ENCODE peak calls at places on chromosomes 1 and 21, in seven cellular contexts. L is heart right ventricle, F is glutamatergic neuron, Z is pancreas, E is fibroblast of mammary gland, V is PC-9, J is cardiac fibroblast. H is an unnamed sample.

GRCh38 chr1:27366411-27367159 is at the start of gene MAP3K6:
- DNase-seq in L (peak; percentile 89), F (peak; percentile 73), Z (peak; percentile 89), E (peak; percentile 82), V (peak; percentile 51), J (peak; percentile 88), H (peak; percentile 91)

GRCh38 chr1:154578058-154578418 is 10.5 kb downstream of the CHRNB2 start:
- DNase-seq in L (peak; percentile 24), F (no peak), Z (no peak), E (no peak), V (no peak), J (peak; percentile 30), H (no peak)

GRCh38 chr1:17984510-17985085 is 123.0 kb upstream of the IGSF21 start:
- DNase-seq in L (no peak), F (peak; percentile 50), Z (no peak), E (peak; percentile 33), V (no peak), J (no peak), H (peak; percentile 48)

GRCh38 chr1:24996983-24997893 is 67.2 kb upstream of the RUNX3 start:
- DNase-seq in L (no peak), F (peak; percentile 12), Z (no peak), E (no peak), V (no peak), J (no peak), H (peak; percentile 68)

GRCh38 chr1:223109581-223110026 is 33.4 kb downstream of the TLR5 start:
- DNase-seq in L (no peak), F (no peak), Z (no peak), E (no peak), V (peak; percentile 60), J (peak; percentile 15), H (no peak)

GRCh38 chr1:229940689-229941088 is 126.3 kb upstream of the GALNT2 start:
- DNase-seq in L (no peak), F (no peak), Z (no peak), E (no peak), V (no peak), J (peak; percentile 50), H (no peak)

GRCh38 chr1:59409525-59409924 is 112.6 kb downstream of the FGGY start:
- DNase-seq in L (no peak), F (no peak), Z (no peak), E (no peak), V (no peak), J (no peak), H (no peak)

GRCh38 chr1:31401241-31401640 is 11.8 kb upstream of the SERINC2 start:
- DNase-seq in L (no peak), F (no peak), Z (no peak), E (no peak), V (no peak), J (no peak), H (no peak)

GRCh38 chr1:1324524-1325287 is at the start of the genes CPTP and INTS11:
- DNase-seq in L (peak; percentile 94), F (peak; percentile 98), Z (peak; percentile 99), E (peak; percentile 84), V (peak; percentile 78), J (peak; percentile 93), H (peak; percentile 91)

GRCh38 chr1:115363171-115363570 is 25.1 kb upstream of the NGF start:
- DNase-seq in L (no peak), F (no peak), Z (no peak), E (no peak), V (peak; percentile 17), J (no peak), H (no peak)

GRCh38 chr21:44413566-44414290 is 41.6 kb upstream of the LRRC3 start:
- DNase-seq in L (no peak), F (no peak), Z (peak; percentile 38), E (no peak), V (no peak), J (no peak), H (no peak)

GRCh38 chr1:6523566-6523965 is 30.7 kb downstream of the NOL9 start:
- DNase-seq in L (no peak), F (no peak), Z (no peak), E (peak; percentile 53), V (no peak), J (peak; percentile 58), H (peak; percentile 70)

GRCh38 chr1:56416385-56416972 is 162.9 kb downstream of the PLPP3 start:
- DNase-seq in L (no peak), F (no peak), Z (no peak), E (peak; percentile 30), V (no peak), J (peak; percentile 57), H (no peak)

GRCh38 chr1:145994391-145995120 is 1.8 kb downstream of the TXNIP start:
- DNase-seq in L (no peak), F (no peak), Z (peak; percentile 49), E (peak; percentile 52), V (no peak), J (no peak), H (peak; percentile 44)

GRCh38 chr1:152104854-152105253 is 10.4 kb downstream of the TCHH start:
- DNase-seq in L (no peak), F (no peak), Z (no peak), E (no peak), V (no peak), J (no peak), H (no peak)

GRCh38 chr1:197469620-197470210 is 201.7 kb downstream of the CRB1 start:
- DNase-seq in L (no peak), F (no peak), Z (no peak), E (no peak), V (no peak), J (peak; percentile 51), H (peak; percentile 81)

GRCh38 chr1:9910080-9910424 is at the start of gene CTNNBIP1:
- DNase-seq in L (no peak), F (no peak), Z (no peak), E (no peak), V (no peak), J (no peak), H (no peak)

GRCh38 chr21:37868896-37869295 is 47.4 kb downstream of the KCNJ6 start:
- DNase-seq in L (no peak), F (no peak), Z (no peak), E (peak; percentile 59), V (no peak), J (no peak), H (no peak)

GRCh38 chr21:45471229-45472052 is 66.5 kb downstream of the COL18A1 start:
- DNase-seq in L (peak; percentile 81), F (no peak), Z (no peak), E (peak; percentile 94), V (peak; percentile 87), J (peak; percentile 93), H (no peak)

DNA sequence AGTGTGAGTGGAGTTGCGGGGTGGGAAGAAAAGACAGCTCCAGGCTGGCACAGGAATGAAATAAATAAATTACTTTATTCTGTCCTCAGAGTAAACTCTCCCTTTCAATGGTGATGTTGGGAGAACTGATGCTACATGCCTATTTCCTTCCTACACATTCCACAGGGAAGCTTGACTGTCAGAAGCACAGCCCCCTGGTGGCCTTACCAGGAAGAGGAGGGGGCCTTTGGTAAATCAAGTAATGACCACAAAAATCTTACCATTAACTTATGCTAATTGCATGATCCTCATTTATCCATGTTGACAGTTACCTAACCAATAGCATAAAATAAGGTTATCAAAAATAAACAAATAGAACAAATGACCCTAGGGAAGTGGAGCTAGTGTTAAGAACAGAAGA is 605.0 kb upstream of the PKN2 start:
- DNase-seq in L (no peak), F (peak; percentile 59), Z (no peak), E (peak; percentile 10), V (no peak), J (peak; percentile 11), H (peak; percentile 6)
- TF ChIP-seq CTCF in L (no peak), F (peak; percentile 81), Z (no peak), E (peak; percentile 36), V (peak; percentile 46), J (peak; percentile 40), H (peak; percentile 38)

GRCh38 chr1:52691856-52692255 is 6.3 kb downstream of the COA7 start:
- DNase-seq in L (no peak), F (no peak), Z (no peak), E (no peak), V (no peak), J (no peak), H (no peak)

GRCh38 chr1:52683367-52683940 is 14.7 kb downstream of the COA7 start:
- DNase-seq in L (no peak), F (no peak), Z (no peak), E (no peak), V (no peak), J (no peak), H (no peak)

GRCh38 chr1:52692697-52693096 is 5.5 kb downstream of the COA7 start:
- DNase-seq in L (no peak), F (no peak), Z (no peak), E (no peak), V (no peak), J (no peak), H (no peak)

GRCh38 chr1:52684545-52684944 is 13.6 kb downstream of the COA7 start:
- DNase-seq in L (no peak), F (no peak), Z (no peak), E (no peak), V (no peak), J (no peak), H (no peak)

GRCh38 chr1:52686830-52687229 is 11.3 kb downstream of the COA7 start:
- DNase-seq in L (no peak), F (no peak), Z (no peak), E (no peak), V (no peak), J (no peak), H (no peak)
- TF ChIP-seq CTCF in L (no peak), F (no peak), Z (no peak), E (no peak), V (no peak), J (no peak), H (no peak)

GRCh38 chr1:109931189-109931672 is 20.6 kb downstream of the CSF1 start:
- DNase-seq in L (peak; percentile 91), F (peak; percentile 88), Z (peak; percentile 88), E (peak; percentile 82), V (peak; percentile 93), J (peak; percentile 90), H (peak; percentile 31)
- TF ChIP-seq CTCF in L (no peak), F (no peak), Z (no peak), E (no peak), V (no peak), J (no peak), H (no peak)

GRCh38 chr21:36629061-36629460 is 69.9 kb upstream of the SIM2 start:
- DNase-seq in L (no peak), F (no peak), Z (no peak), E (peak; percentile 62), V (no peak), J (no peak), H (no peak)

GRCh38 chr21:36628096-36628495 is 70.8 kb upstream of the SIM2 start:
- DNase-seq in L (no peak), F (no peak), Z (no peak), E (no peak), V (no peak), J (no peak), H (no peak)

GRCh38 chr21:36627242-36627641 is 71.7 kb upstream of the SIM2 start:
- DNase-seq in L (no peak), F (no peak), Z (no peak), E (peak; percentile 88), V (peak; percentile 78), J (no peak), H (no peak)

GRCh38 chr21:36626791-36627190 is 72.1 kb upstream of the SIM2 start:
- DNase-seq in L (no peak), F (no peak), Z (no peak), E (no peak), V (no peak), J (no peak), H (no peak)

GRCh38 chr21:36630485-36631206 is 68.3 kb upstream of the SIM2 start:
- DNase-seq in L (peak; percentile 41), F (peak; percentile 84), Z (peak; percentile 86), E (peak; percentile 45), V (peak; percentile 43), J (peak; percentile 53), H (peak; percentile 53)
- TF ChIP-seq CTCF in L (peak; percentile 82), F (peak; percentile 93), Z (peak; percentile 58), E (peak; percentile 70), V (peak; percentile 81), J (peak; percentile 70), H (peak; percentile 59)

GRCh38 chr1:44405041-44405803 is at the start of gene RNF220:
- DNase-seq in L (peak; percentile 70), F (peak; percentile 78), Z (peak; percentile 76), E (peak; percentile 49), V (peak; percentile 46), J (peak; percentile 76), H (peak; percentile 51)
- TF ChIP-seq CTCF in L (no peak), F (no peak), Z (no peak), E (no peak), V (no peak), J (no peak), H (no peak)

H was measured in NB4.